ENCODE peak calls at places on chromosomes 6 and 20, in six cellular contexts. One of them, this sample, is unnamed.

GRCh38 chr20:37395921-37396519 is 50.1 kb downstream of the SRC start:
- DNase-seq in heart left ventricle: peak
- DNase-seq in mesendoderm: peak
- DNase-seq in prostate gland: no peak
- DNase-seq in cardiac muscle cell: peak
- DNase-seq in colonic mucosa: no peak
- DNase-seq in this sample: peak

GRCh38 chr6:28866342-28867077 is 57.3 kb downstream of the TRIM27 start:
- DNase-seq in heart left ventricle: peak
- DNase-seq in prostate gland: peak
- DNase-seq in colonic mucosa: peak
- DNase-seq in cardiac muscle cell: peak
- DNase-seq in mesendoderm: peak
- DNase-seq in this sample: peak

GRCh38 chr20:34708621-34709043 is 4.5 kb downstream of the TP53INP2 start:
- DNase-seq in colonic mucosa: peak
- DNase-seq in cardiac muscle cell: peak
- DNase-seq in heart left ventricle: peak
- DNase-seq in prostate gland: peak
- DNase-seq in mesendoderm: peak
- DNase-seq in this sample: peak

GRCh38 chr20:59580208-59580980 is 23.9 kb upstream of the PHACTR3 start:
- DNase-seq in colonic mucosa: no peak
- DNase-seq in mesendoderm: no peak
- DNase-seq in prostate gland: no peak
- DNase-seq in heart left ventricle: no peak
- DNase-seq in cardiac muscle cell: no peak
- DNase-seq in this sample: no peak

GRCh38 chr20:13650474-13650873 is 11.7 kb upstream of the TASP1 start:
- DNase-seq in cardiac muscle cell: no peak
- DNase-seq in heart left ventricle: no peak
- DNase-seq in mesendoderm: no peak
- DNase-seq in prostate gland: no peak
- DNase-seq in colonic mucosa: no peak
- DNase-seq in this sample: no peak

GRCh38 chr20:4263011-4263410 is 247.7 kb upstream of the RNF24 start:
- DNase-seq in prostate gland: no peak
- DNase-seq in cardiac muscle cell: no peak
- DNase-seq in mesendoderm: no peak
- DNase-seq in colonic mucosa: no peak
- DNase-seq in heart left ventricle: no peak
- DNase-seq in this sample: no peak

GRCh38 chr6:16741112-16742016 is 19.9 kb downstream of the ATXN1 start:
- DNase-seq in colonic mucosa: no peak
- DNase-seq in mesendoderm: no peak
- DNase-seq in prostate gland: no peak
- DNase-seq in heart left ventricle: no peak
- DNase-seq in cardiac muscle cell: no peak
- DNase-seq in this sample: no peak

GRCh38 chr6:15066433-15067337 is 179.2 kb upstream of the JARID2 start:
- DNase-seq in cardiac muscle cell: no peak
- DNase-seq in mesendoderm: no peak
- DNase-seq in colonic mucosa: peak
- DNase-seq in prostate gland: no peak
- DNase-seq in heart left ventricle: peak
- DNase-seq in this sample: no peak

GRCh38 chr20:58710481-58711265 is 18.1 kb downstream of the NPEPL1 start:
- DNase-seq in heart left ventricle: no peak
- DNase-seq in cardiac muscle cell: no peak
- DNase-seq in mesendoderm: no peak
- DNase-seq in colonic mucosa: peak
- DNase-seq in prostate gland: peak
- DNase-seq in this sample: no peak

GRCh38 chr20:32205502-32206382 is 1.8 kb downstream of the PLAGL2 start:
- DNase-seq in colonic mucosa: no peak
- DNase-seq in prostate gland: no peak
- DNase-seq in mesendoderm: no peak
- DNase-seq in cardiac muscle cell: peak
- DNase-seq in heart left ventricle: no peak
- DNase-seq in this sample: no peak

GRCh38 chr6:127907960-127908640 is 7.2 kb upstream of the THEMIS start:
- DNase-seq in prostate gland: no peak
- DNase-seq in colonic mucosa: no peak
- DNase-seq in cardiac muscle cell: no peak
- DNase-seq in heart left ventricle: no peak
- DNase-seq in mesendoderm: no peak
- DNase-seq in this sample: no peak

GRCh38 chr20:50729925-50730764 is 1.2 kb upstream of the PARD6B start:
- DNase-seq in colonic mucosa: peak
- DNase-seq in cardiac muscle cell: peak
- DNase-seq in prostate gland: no peak
- DNase-seq in heart left ventricle: no peak
- DNase-seq in mesendoderm: peak
- DNase-seq in this sample: peak

GRCh38 chr6:69179681-69180080 is 544.6 kb downstream of the ADGRB3 start:
- DNase-seq in cardiac muscle cell: no peak
- DNase-seq in mesendoderm: peak
- DNase-seq in heart left ventricle: no peak
- DNase-seq in colonic mucosa: no peak
- DNase-seq in prostate gland: no peak
- DNase-seq in this sample: no peak

GRCh38 chr6:144346719-144347446 is 61.7 kb downstream of the UTRN start:
- DNase-seq in heart left ventricle: peak
- DNase-seq in cardiac muscle cell: no peak
- DNase-seq in colonic mucosa: no peak
- DNase-seq in mesendoderm: peak
- DNase-seq in prostate gland: no peak
- DNase-seq in this sample: no peak

GRCh38 chr6:156183678-156184077 is 593.5 kb upstream of the ARID1B start:
- DNase-seq in cardiac muscle cell: no peak
- DNase-seq in colonic mucosa: no peak
- DNase-seq in heart left ventricle: no peak
- DNase-seq in mesendoderm: no peak
- DNase-seq in prostate gland: no peak
- DNase-seq in this sample: no peak

GRCh38 chr20:34904202-34904621 is 27.8 kb downstream of the ACSS2 start:
- DNase-seq in heart left ventricle: no peak
- DNase-seq in prostate gland: no peak
- DNase-seq in mesendoderm: no peak
- DNase-seq in cardiac muscle cell: no peak
- DNase-seq in colonic mucosa: no peak
- DNase-seq in this sample: no peak

GRCh38 chr6:111854683-111855082 is 18.6 kb downstream of the FYN start:
- DNase-seq in cardiac muscle cell: no peak
- DNase-seq in heart left ventricle: no peak
- DNase-seq in colonic mucosa: no peak
- DNase-seq in prostate gland: no peak
- DNase-seq in mesendoderm: no peak
- DNase-seq in this sample: no peak

GRCh38 chr20:31595654-31596411 is 9.3 kb upstream of the ID1 start:
- DNase-seq in prostate gland: no peak
- DNase-seq in cardiac muscle cell: peak
- DNase-seq in mesendoderm: peak
- DNase-seq in heart left ventricle: peak
- DNase-seq in colonic mucosa: peak
- DNase-seq in this sample: peak

GRCh38 chr20:32603046-32603726 is 18.1 kb upstream of the NOL4L start:
- DNase-seq in cardiac muscle cell: no peak
- DNase-seq in mesendoderm: no peak
- DNase-seq in prostate gland: no peak
- DNase-seq in colonic mucosa: no peak
- DNase-seq in heart left ventricle: peak
- DNase-seq in this sample: peak

GRCh38 chr20:55415567-55416142 is 589.7 kb downstream of the CBLN4 start:
- DNase-seq in mesendoderm: peak
- DNase-seq in heart left ventricle: no peak
- DNase-seq in prostate gland: no peak
- DNase-seq in cardiac muscle cell: peak
- DNase-seq in colonic mucosa: no peak
- DNase-seq in this sample: no peak

GRCh38 chr6:10420546-10421507 is 6.0 kb upstream of the TFAP2A start:
- DNase-seq in prostate gland: no peak
- DNase-seq in mesendoderm: peak
- DNase-seq in colonic mucosa: no peak
- DNase-seq in cardiac muscle cell: peak
- DNase-seq in heart left ventricle: no peak
- DNase-seq in this sample: peak

GRCh38 chr6:156185113-156185512 is 592.1 kb upstream of the ARID1B start:
- DNase-seq in mesendoderm: no peak
- DNase-seq in prostate gland: no peak
- DNase-seq in cardiac muscle cell: no peak
- DNase-seq in heart left ventricle: no peak
- DNase-seq in colonic mucosa: no peak
- DNase-seq in this sample: no peak

GRCh38 chr6:122853259-122853995 is 64.4 kb downstream of the SMPDL3A start:
- DNase-seq in heart left ventricle: no peak
- DNase-seq in prostate gland: no peak
- DNase-seq in mesendoderm: no peak
- DNase-seq in colonic mucosa: no peak
- DNase-seq in cardiac muscle cell: no peak
- DNase-seq in this sample: no peak
- H3K4me3 ChIP-seq in heart left ventricle: no peak
- H3K4me3 ChIP-seq in prostate gland: no peak
- H3K4me3 ChIP-seq in mesendoderm: no peak
- H3K4me3 ChIP-seq in colonic mucosa: no peak
- H3K4me3 ChIP-seq in cardiac muscle cell: no peak
- H3K4me3 ChIP-seq in this sample: no peak

GRCh38 chr6:150598858-150599198 is 857 bp upstream of the PLEKHG1 start:
- DNase-seq in heart left ventricle: no peak
- DNase-seq in prostate gland: no peak
- DNase-seq in cardiac muscle cell: no peak
- DNase-seq in colonic mucosa: no peak
- DNase-seq in mesendoderm: no peak
- DNase-seq in this sample: no peak
- H3K4me3 ChIP-seq in heart left ventricle: no peak
- H3K4me3 ChIP-seq in prostate gland: no peak
- H3K4me3 ChIP-seq in cardiac muscle cell: no peak
- H3K4me3 ChIP-seq in colonic mucosa: no peak
- H3K4me3 ChIP-seq in mesendoderm: no peak
- H3K4me3 ChIP-seq in this sample: peak

DNA sequence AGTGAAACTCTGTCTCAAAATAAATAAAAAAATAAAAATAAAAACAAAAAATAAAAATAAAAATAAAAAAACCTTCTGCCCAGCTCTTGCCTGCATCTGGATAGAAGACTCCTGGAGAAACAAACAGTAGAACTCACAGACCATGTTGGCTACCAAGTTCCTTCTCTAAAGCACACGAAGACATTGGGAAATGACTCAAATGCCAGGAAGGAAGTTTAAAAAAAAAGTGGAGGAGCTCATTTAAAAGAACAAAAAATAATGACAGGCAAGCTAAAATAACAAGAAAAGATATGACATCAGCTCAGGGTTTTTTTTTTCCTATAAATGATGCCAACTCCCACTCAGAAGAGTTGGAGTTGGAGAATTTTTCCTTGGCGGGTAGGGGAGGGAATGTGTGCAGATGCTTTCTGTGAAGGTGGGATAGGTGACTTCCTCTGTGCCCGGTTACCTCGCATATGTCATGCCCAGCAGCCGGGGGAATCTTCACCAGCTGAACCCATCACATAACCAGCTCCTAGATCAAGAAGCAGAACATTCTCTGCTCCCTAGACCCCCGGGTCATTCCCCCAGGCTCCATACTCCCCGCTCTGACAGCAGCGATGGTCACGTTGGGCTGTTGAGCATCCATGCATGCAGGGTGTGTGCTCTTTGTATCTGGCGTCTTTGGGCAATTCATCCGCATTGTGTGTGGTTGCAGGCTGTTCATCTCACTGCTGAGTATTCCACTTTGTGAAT is 17.3 kb upstream of the CD93 start:
- DNase-seq in mesendoderm: no peak
- DNase-seq in heart left ventricle: no peak
- DNase-seq in prostate gland: no peak
- DNase-seq in cardiac muscle cell: no peak
- DNase-seq in colonic mucosa: no peak
- DNase-seq in this sample: no peak
- H3K4me3 ChIP-seq in mesendoderm: no peak
- H3K4me3 ChIP-seq in heart left ventricle: no peak
- H3K4me3 ChIP-seq in prostate gland: no peak
- H3K4me3 ChIP-seq in cardiac muscle cell: no peak
- H3K4me3 ChIP-seq in colonic mucosa: no peak
- H3K4me3 ChIP-seq in this sample: no peak

DNA sequence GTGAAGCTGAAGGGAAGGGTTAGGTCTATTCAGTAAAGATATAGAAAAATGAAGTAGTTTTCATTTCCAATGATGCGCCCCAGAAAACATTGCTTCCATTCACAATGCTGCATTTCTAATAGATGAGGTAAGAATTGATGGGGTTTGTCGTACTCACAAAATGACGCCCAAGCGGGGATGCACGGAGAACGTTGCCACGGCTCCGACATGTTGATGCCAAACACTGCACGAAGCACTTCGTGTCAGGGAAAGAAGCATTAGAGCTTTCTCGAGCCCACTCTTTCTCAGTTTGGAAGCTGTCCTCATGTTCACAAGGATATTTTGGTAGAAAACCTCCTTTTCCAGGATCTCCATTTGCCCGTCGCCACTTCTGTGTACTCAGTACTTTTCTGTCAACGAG is 21.6 kb upstream of the MAFB start:
- DNase-seq in colonic mucosa: no peak
- DNase-seq in cardiac muscle cell: no peak
- DNase-seq in heart left ventricle: no peak
- DNase-seq in mesendoderm: no peak
- DNase-seq in prostate gland: no peak
- DNase-seq in this sample: no peak
- H3K4me3 ChIP-seq in colonic mucosa: no peak
- H3K4me3 ChIP-seq in cardiac muscle cell: no peak
- H3K4me3 ChIP-seq in heart left ventricle: no peak
- H3K4me3 ChIP-seq in mesendoderm: no peak
- H3K4me3 ChIP-seq in prostate gland: no peak
- H3K4me3 ChIP-seq in this sample: no peak

This sample was measured in mucosa of descending colon.